ENCODE peak calls at places on chromosomes 2 and 18, in four cellular contexts. T is lower lobe of right lung, D is activated gamma-delta T cell, O is brain microvascular endothelial cell. L is an unnamed sample.
A peak's percentile ranks its signal among the peaks of the same experiment; 100 is the strongest.

GRCh38 chr2:42762823-42763804 is 821 bp downstream of the OXER1 start:
- DNase-seq in O (no peak), D (no peak), T (no peak), L (no peak)

GRCh38 chr18:54622084-54622483 is 31.0 kb downstream of the DYNAP start:
- DNase-seq in O (no peak), T (no peak), D (no peak), L (no peak)

GRCh38 chr2:174586896-174587295 is 10.7 kb downstream of the WIPF1 start:
- DNase-seq in O (no peak), D (no peak), T (no peak), L (no peak)

GRCh38 chr18:74906189-74906588 is 302.8 kb downstream of the PTGR3 start:
- DNase-seq in T (no peak), D (no peak), O (no peak), L (no peak)

GRCh38 chr2:165892541-165892940 is 61.0 kb downstream of the TTC21B start:
- DNase-seq in D (no peak), O (no peak), T (no peak), L (no peak)

GRCh38 chr2:91442246-91442905 is 2750.9 kb downstream of the RPIA start:
- DNase-seq in T (peak; percentile 51), D (no peak), O (no peak), L (peak; percentile 88)

GRCh38 chr2:144520718-144521487 is 984 bp upstream of the ZEB2 start:
- DNase-seq in O (peak; percentile 76), T (no peak), D (no peak), L (no peak)

GRCh38 chr2:156511803-156512202 is 75.6 kb downstream of the GPD2 start:
- DNase-seq in O (no peak), T (no peak), D (no peak), L (no peak)

GRCh38 chr18:39845086-39845485 is 2109.9 kb upstream of the PIK3C3 start:
- DNase-seq in T (no peak), D (no peak), O (no peak), L (no peak)

GRCh38 chr18:58937913-58938312 is 73.2 kb downstream of the ZNF532 start:
- DNase-seq in O (peak; percentile 51), T (no peak), D (no peak), L (no peak)

GRCh38 chr2:207227062-207227748 is 61.5 kb upstream of the KLF7 start:
- DNase-seq in O (peak; percentile 49), D (no peak), T (peak; percentile 47), L (peak; percentile 62)

GRCh38 chr2:239293450-239294430 is 107.1 kb downstream of the HDAC4 start:
- DNase-seq in D (no peak), T (peak; percentile 41), O (no peak), L (no peak)

GRCh38 chr2:70536517-70537060 is 17.0 kb downstream of the TGFA start:
- DNase-seq in T (no peak), O (no peak), D (no peak), L (no peak)

GRCh38 chr2:48677450-48677849 is 59.8 kb downstream of the GTF2A1L start:
- DNase-seq in O (no peak), D (no peak), T (no peak), L (no peak)

GRCh38 chr18:30121397-30121796 is 921.1 kb downstream of the DSC3 start:
- DNase-seq in D (no peak), T (no peak), O (no peak), L (no peak)

GRCh38 chr2:151120016-151120415 is 141.6 kb downstream of the RBM43 start:
- DNase-seq in D (no peak), T (no peak), O (no peak), L (no peak)